ENCODE peak calls at places on chromosome 3, in five cellular contexts. One of them, this sample, is unnamed.

GRCh38 chr3:186166491-186167288 is 57.8 kb upstream of the ETV5 start:
- DNase-seq in GM23248: no peak
- DNase-seq in HCT116: no peak
- DNase-seq in PC-3: no peak
- DNase-seq in neural progenitor cell: no peak
- DNase-seq in this sample: no peak

GRCh38 chr3:59052803-59053411 is 3.1 kb upstream of the CFAP20DC start:
- DNase-seq in GM23248: peak; percentile 75
- DNase-seq in HCT116: peak; percentile 27
- DNase-seq in PC-3: peak; percentile 65
- DNase-seq in neural progenitor cell: peak; percentile 40
- DNase-seq in this sample: peak; percentile 47

GRCh38 chr3:160154033-160154432 is 71.2 kb upstream of the C3orf80 start:
- DNase-seq in GM23248: peak; percentile 78
- DNase-seq in HCT116: no peak
- DNase-seq in PC-3: peak; percentile 58
- DNase-seq in neural progenitor cell: no peak
- DNase-seq in this sample: no peak

GRCh38 chr3:178767558-178767957 is 231.3 kb downstream of the KCNMB2 start:
- DNase-seq in GM23248: no peak
- DNase-seq in HCT116: no peak
- DNase-seq in PC-3: no peak
- DNase-seq in neural progenitor cell: no peak
- DNase-seq in this sample: no peak

GRCh38 chr3:161273589-161274218 is 52.6 kb downstream of the NMD3 start:
- DNase-seq in GM23248: peak; percentile 66
- DNase-seq in HCT116: peak; percentile 33
- DNase-seq in PC-3: peak; percentile 81
- DNase-seq in neural progenitor cell: peak; percentile 61
- DNase-seq in this sample: peak; percentile 72

GRCh38 chr3:104628185-104628789 is 738.4 kb upstream of the ALCAM start:
- DNase-seq in GM23248: peak; percentile 84
- DNase-seq in HCT116: peak; percentile 33
- DNase-seq in PC-3: peak; percentile 91
- DNase-seq in neural progenitor cell: peak; percentile 68
- DNase-seq in this sample: peak; percentile 74

GRCh38 chr3:15923640-15924405 is 126.0 kb upstream of the ANKRD28 start:
- DNase-seq in GM23248: peak; percentile 41
- DNase-seq in HCT116: no peak
- DNase-seq in PC-3: no peak
- DNase-seq in neural progenitor cell: no peak
- DNase-seq in this sample: no peak

GRCh38 chr3:23219117-23219516 is 16.0 kb downstream of the UBE2E2 start:
- DNase-seq in GM23248: no peak
- DNase-seq in HCT116: no peak
- DNase-seq in PC-3: peak; percentile 41
- DNase-seq in neural progenitor cell: no peak
- DNase-seq in this sample: no peak

GRCh38 chr3:134768845-134769244 is 26.2 kb upstream of the EPHB1 start:
- DNase-seq in GM23248: no peak
- DNase-seq in HCT116: no peak
- DNase-seq in PC-3: no peak
- DNase-seq in neural progenitor cell: no peak
- DNase-seq in this sample: peak; percentile 17

GRCh38 chr3:20186600-20187004 is 596 bp upstream of the SGO1 start:
- DNase-seq in GM23248: peak; percentile 58
- DNase-seq in HCT116: no peak
- DNase-seq in PC-3: no peak
- DNase-seq in neural progenitor cell: no peak
- DNase-seq in this sample: peak; percentile 14

GRCh38 chr3:101950510-101950909 is 101.2 kb downstream of the NFKBIZ start:
- DNase-seq in GM23248: peak; percentile 96
- DNase-seq in HCT116: no peak
- DNase-seq in PC-3: peak; percentile 75
- DNase-seq in neural progenitor cell: no peak
- DNase-seq in this sample: no peak

GRCh38 chr3:110307065-110307809 is 764.4 kb upstream of the NECTIN3 start:
- DNase-seq in GM23248: peak; percentile 49
- DNase-seq in HCT116: no peak
- DNase-seq in PC-3: no peak
- DNase-seq in neural progenitor cell: no peak
- DNase-seq in this sample: no peak

GRCh38 chr3:138398791-138399575 is 35.4 kb upstream of the ESYT3 start:
- DNase-seq in GM23248: no peak
- DNase-seq in HCT116: no peak
- DNase-seq in PC-3: no peak
- DNase-seq in neural progenitor cell: no peak
- DNase-seq in this sample: no peak

GRCh38 chr3:174775603-174776002 is 83.5 kb upstream of the NAALADL2 start:
- DNase-seq in GM23248: no peak
- DNase-seq in HCT116: no peak
- DNase-seq in PC-3: no peak
- DNase-seq in neural progenitor cell: no peak
- DNase-seq in this sample: peak; percentile 15

GRCh38 chr3:195558602-195559001 is 15.5 kb upstream of the PPP1R2 start:
- DNase-seq in GM23248: peak; percentile 41
- DNase-seq in HCT116: peak; percentile 52
- DNase-seq in PC-3: peak; percentile 65
- DNase-seq in neural progenitor cell: peak; percentile 58
- DNase-seq in this sample: peak; percentile 75

GRCh38 chr3:138184994-138185393 is 2.1 kb upstream of the ARMC8 start:
- DNase-seq in GM23248: peak; percentile 35
- DNase-seq in HCT116: peak; percentile 22
- DNase-seq in PC-3: peak; percentile 48
- DNase-seq in neural progenitor cell: peak; percentile 7
- DNase-seq in this sample: peak; percentile 26

GRCh38 chr3:100080573-100080972 is 33.7 kb downstream of the FILIP1L start:
- DNase-seq in GM23248: peak; percentile 20
- DNase-seq in HCT116: no peak
- DNase-seq in PC-3: no peak
- DNase-seq in neural progenitor cell: no peak
- DNase-seq in this sample: no peak

GRCh38 chr3:134058728-134059601 is 29.2 kb upstream of the SLCO2A1 start:
- DNase-seq in GM23248: no peak
- DNase-seq in HCT116: no peak
- DNase-seq in PC-3: no peak
- DNase-seq in neural progenitor cell: no peak
- DNase-seq in this sample: no peak

GRCh38 chr3:16130066-16130465 is 44.4 kb upstream of the GALNT15 start:
- DNase-seq in GM23248: peak; percentile 93
- DNase-seq in HCT116: no peak
- DNase-seq in PC-3: no peak
- DNase-seq in neural progenitor cell: no peak
- DNase-seq in this sample: no peak

GRCh38 chr3:7504886-7505775 is 644.2 kb downstream of the GRM7 start:
- DNase-seq in GM23248: no peak
- DNase-seq in HCT116: peak; percentile 83
- DNase-seq in PC-3: peak; percentile 70
- DNase-seq in neural progenitor cell: no peak
- DNase-seq in this sample: peak; percentile 70

GRCh38 chr3:38646630-38647029 is 2.9 kb downstream of the SCN5A start:
- DNase-seq in GM23248: peak; percentile 5
- DNase-seq in HCT116: no peak
- DNase-seq in PC-3: peak; percentile 32
- DNase-seq in neural progenitor cell: peak; percentile 74
- DNase-seq in this sample: peak; percentile 51
- TF ChIP-seq EZH2phosphoT487 in GM23248: no peak
- TF ChIP-seq EZH2phosphoT487 in HCT116: no peak
- TF ChIP-seq EZH2phosphoT487 in PC-3: no peak
- TF ChIP-seq EZH2phosphoT487 in neural progenitor cell: no peak
- TF ChIP-seq EZH2phosphoT487 in this sample: no peak

GRCh38 chr3:112293368-112294321 is at the start of gene SLC9C1:
- DNase-seq in GM23248: peak; percentile 78
- DNase-seq in HCT116: peak; percentile 69
- DNase-seq in PC-3: peak; percentile 82
- DNase-seq in neural progenitor cell: peak; percentile 74
- DNase-seq in this sample: peak; percentile 81
- TF ChIP-seq EZH2phosphoT487 in GM23248: no peak
- TF ChIP-seq EZH2phosphoT487 in HCT116: no peak
- TF ChIP-seq EZH2phosphoT487 in PC-3: no peak
- TF ChIP-seq EZH2phosphoT487 in neural progenitor cell: no peak
- TF ChIP-seq EZH2phosphoT487 in this sample: no peak

DNA sequence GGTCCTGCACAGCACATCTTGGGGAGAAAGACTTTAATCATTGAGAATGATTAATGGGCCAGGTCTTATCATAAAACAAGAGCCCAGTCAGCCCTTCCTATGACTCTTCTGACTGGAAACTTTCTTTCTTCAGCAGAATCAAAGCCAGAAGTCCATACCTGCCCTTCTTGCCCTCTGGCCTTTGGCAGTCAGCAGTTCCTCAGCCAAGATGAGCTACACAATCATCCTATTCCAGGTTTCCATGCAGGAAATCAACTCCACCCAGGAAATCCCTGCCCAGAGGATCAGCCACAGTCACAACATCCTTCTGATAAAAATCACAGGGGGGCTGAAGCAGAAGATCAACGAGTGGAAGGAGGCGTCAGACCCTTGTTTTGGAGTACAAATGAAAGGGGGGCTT is 26.9 kb downstream of the ZNF589 start:
- DNase-seq in GM23248: no peak
- DNase-seq in HCT116: no peak
- DNase-seq in PC-3: peak; percentile 21
- DNase-seq in neural progenitor cell: no peak
- DNase-seq in this sample: peak; percentile 21
- TF ChIP-seq EZH2phosphoT487 in GM23248: no peak
- TF ChIP-seq EZH2phosphoT487 in HCT116: no peak
- TF ChIP-seq EZH2phosphoT487 in PC-3: no peak
- TF ChIP-seq EZH2phosphoT487 in neural progenitor cell: no peak
- TF ChIP-seq EZH2phosphoT487 in this sample: no peak

DNA sequence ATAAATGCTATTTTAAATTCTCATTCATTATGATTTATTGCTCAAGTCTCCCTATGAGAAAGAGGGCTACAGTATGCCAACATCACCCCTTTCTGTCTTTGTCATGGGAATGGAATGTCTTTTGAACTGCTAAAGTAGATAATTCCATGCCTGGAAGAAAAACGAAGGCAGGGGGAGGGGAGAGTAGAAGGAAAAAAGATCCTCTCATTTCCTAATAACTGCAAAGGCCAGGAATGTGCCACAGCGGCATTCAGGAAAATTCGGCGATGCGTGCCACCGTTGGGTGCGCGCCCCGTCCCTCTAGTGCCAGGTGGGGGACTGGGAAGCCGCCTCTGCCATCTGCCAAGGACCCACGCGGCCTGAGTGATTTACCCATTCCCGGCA is 54.7 kb downstream of the CPN2 start:
- DNase-seq in GM23248: peak; percentile 75
- DNase-seq in HCT116: peak; percentile 80
- DNase-seq in PC-3: peak; percentile 94
- DNase-seq in neural progenitor cell: peak; percentile 76
- DNase-seq in this sample: peak; percentile 78
- TF ChIP-seq EZH2phosphoT487 in GM23248: no peak
- TF ChIP-seq EZH2phosphoT487 in HCT116: no peak
- TF ChIP-seq EZH2phosphoT487 in PC-3: no peak
- TF ChIP-seq EZH2phosphoT487 in neural progenitor cell: no peak
- TF ChIP-seq EZH2phosphoT487 in this sample: no peak

DNA sequence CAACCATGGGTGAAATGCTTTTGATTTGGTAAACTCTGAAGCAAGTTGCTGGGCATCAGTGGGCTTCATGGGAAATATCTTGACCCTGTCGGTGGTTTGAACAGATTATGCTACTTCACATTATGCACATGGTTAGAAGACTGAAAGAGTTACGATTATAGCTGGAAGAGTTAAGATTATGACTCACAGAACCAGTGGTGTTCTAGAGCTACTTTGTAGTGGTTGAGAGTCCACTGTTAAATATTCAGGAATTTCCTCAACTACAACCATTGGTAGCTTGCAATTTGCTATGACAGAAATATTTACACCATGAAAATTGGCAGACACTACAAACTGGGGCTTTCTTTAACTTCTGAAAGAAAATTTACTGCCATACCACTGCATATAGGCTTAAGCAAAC is 99.3 kb downstream of the GADL1 start:
- DNase-seq in GM23248: no peak
- DNase-seq in HCT116: no peak
- DNase-seq in PC-3: no peak
- DNase-seq in neural progenitor cell: no peak
- DNase-seq in this sample: no peak
- TF ChIP-seq EZH2phosphoT487 in GM23248: no peak
- TF ChIP-seq EZH2phosphoT487 in HCT116: no peak
- TF ChIP-seq EZH2phosphoT487 in PC-3: no peak
- TF ChIP-seq EZH2phosphoT487 in neural progenitor cell: no peak
- TF ChIP-seq EZH2phosphoT487 in this sample: no peak

GRCh38 chr3:32700244-32700643 is 15.3 kb downstream of the CNOT10 start:
- DNase-seq in GM23248: no peak
- DNase-seq in HCT116: no peak
- DNase-seq in PC-3: no peak
- DNase-seq in neural progenitor cell: no peak
- DNase-seq in this sample: no peak

GRCh38 chr3:32703491-32703968 is 18.5 kb downstream of the CNOT10 start:
- DNase-seq in GM23248: no peak
- DNase-seq in HCT116: no peak
- DNase-seq in PC-3: no peak
- DNase-seq in neural progenitor cell: no peak
- DNase-seq in this sample: no peak

GRCh38 chr3:32705232-32705631 is 20.2 kb downstream of the CNOT10 start:
- DNase-seq in GM23248: no peak
- DNase-seq in HCT116: no peak
- DNase-seq in PC-3: no peak
- DNase-seq in neural progenitor cell: no peak
- DNase-seq in this sample: no peak

GRCh38 chr3:32696523-32696922 is 11.5 kb downstream of the CNOT10 start:
- DNase-seq in GM23248: no peak
- DNase-seq in HCT116: no peak
- DNase-seq in PC-3: no peak
- DNase-seq in neural progenitor cell: no peak
- DNase-seq in this sample: no peak

DNA sequence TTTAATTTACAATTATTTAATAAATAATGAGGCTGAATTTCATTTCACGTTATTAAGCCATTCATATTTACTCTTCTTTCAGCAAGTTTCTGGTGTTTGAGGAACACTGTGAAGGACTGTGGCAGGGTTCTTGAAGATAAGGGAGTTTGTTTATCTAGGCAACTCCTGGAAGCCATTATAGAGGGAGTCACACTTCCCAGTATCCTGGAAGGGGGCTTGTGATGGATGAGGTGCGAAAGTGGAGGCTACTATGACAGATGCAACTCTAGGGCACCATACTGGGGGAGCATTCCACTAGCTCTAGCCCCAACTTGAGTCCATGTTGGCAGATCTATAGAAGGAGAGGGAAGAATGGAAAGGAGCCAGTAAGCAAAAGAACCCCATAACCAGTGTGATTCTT is 14.4 kb downstream of the CNOT10 start:
- DNase-seq in GM23248: no peak
- DNase-seq in HCT116: no peak
- DNase-seq in PC-3: no peak
- DNase-seq in neural progenitor cell: no peak
- DNase-seq in this sample: no peak
- TF ChIP-seq EZH2phosphoT487 in GM23248: no peak
- TF ChIP-seq EZH2phosphoT487 in HCT116: no peak
- TF ChIP-seq EZH2phosphoT487 in PC-3: no peak
- TF ChIP-seq EZH2phosphoT487 in neural progenitor cell: no peak
- TF ChIP-seq EZH2phosphoT487 in this sample: no peak

GRCh38 chr3:12139111-12139511 is 19.6 kb downstream of the TIMP4 start:
- DNase-seq in GM23248: peak; percentile 64
- DNase-seq in HCT116: peak; percentile 29
- DNase-seq in PC-3: peak; percentile 78
- DNase-seq in neural progenitor cell: peak; percentile 71
- DNase-seq in this sample: peak; percentile 66
- TF ChIP-seq EZH2phosphoT487 in GM23248: no peak
- TF ChIP-seq EZH2phosphoT487 in HCT116: no peak
- TF ChIP-seq EZH2phosphoT487 in PC-3: no peak
- TF ChIP-seq EZH2phosphoT487 in neural progenitor cell: no peak
- TF ChIP-seq EZH2phosphoT487 in this sample: no peak

GRCh38 chr3:169710619-169711018 is 47.1 kb upstream of the MECOM start:
- DNase-seq in GM23248: no peak
- DNase-seq in HCT116: no peak
- DNase-seq in PC-3: peak; percentile 77
- DNase-seq in neural progenitor cell: no peak
- DNase-seq in this sample: no peak
- TF ChIP-seq EZH2phosphoT487 in GM23248: no peak
- TF ChIP-seq EZH2phosphoT487 in HCT116: no peak
- TF ChIP-seq EZH2phosphoT487 in PC-3: no peak
- TF ChIP-seq EZH2phosphoT487 in neural progenitor cell: no peak
- TF ChIP-seq EZH2phosphoT487 in this sample: no peak

This sample was measured in hepatocyte.